ENCODE peak calls at places on chromosomes 3 and 15, in seven cellular contexts. H, U, G, X, R, A and W are unnamed samples.

GRCh38 chr3:195162033-195162669 is 108.8 kb downstream of the XXYLT1 start:
- DNase-seq in H (no peak), U (no peak), G (peak), X (no peak), R (peak), A (no peak), W (peak)

GRCh38 chr3:127722104-127722784 is 49.5 kb downstream of the ABTB1 start:
- DNase-seq in H (no peak), U (no peak), G (no peak), X (no peak), R (no peak), A (no peak), W (no peak)

GRCh38 chr3:105518806-105519418 is 152.2 kb downstream of the ALCAM start:
- DNase-seq in H (no peak), U (peak), G (peak), X (peak), R (peak), A (peak), W (peak)

GRCh38 chr15:75732809-75733451 is 20.3 kb upstream of the CSPG4 start:
- DNase-seq in H (peak), U (peak), G (peak), X (peak), R (peak), A (no peak), W (peak)

GRCh38 chr15:28991236-28992171 is 105.7 kb downstream of the APBA2 start:
- DNase-seq in H (no peak), U (no peak), G (no peak), X (no peak), R (no peak), A (no peak), W (no peak)

GRCh38 chr3:127547761-127548605 is 42.5 kb downstream of the TPRA1 start:
- DNase-seq in H (peak), U (peak), G (peak), X (peak), R (peak), A (no peak), W (peak)

GRCh38 chr3:16056210-16056607 is 118.3 kb upstream of the GALNT15 start:
- DNase-seq in H (no peak), U (no peak), G (no peak), X (no peak), R (no peak), A (no peak), W (no peak)

GRCh38 chr3:134333522-134334181 is 40.6 kb downstream of the AMOTL2 start:
- DNase-seq in H (no peak), U (no peak), G (no peak), X (peak), R (peak), A (no peak), W (no peak)

GRCh38 chr15:85000937-85001336 is 19.3 kb downstream of the PDE8A start:
- DNase-seq in H (peak), U (no peak), G (no peak), X (no peak), R (no peak), A (no peak), W (no peak)

GRCh38 chr3:6799264-6799915 is 61.5 kb upstream of the GRM7 start:
- DNase-seq in H (peak), U (peak), G (peak), X (no peak), R (peak), A (no peak), W (peak)

GRCh38 chr3:190369701-190370295 is 18.2 kb upstream of the CLDN16 start:
- DNase-seq in H (no peak), U (no peak), G (no peak), X (peak), R (no peak), A (no peak), W (no peak)

GRCh38 chr3:112654979-112655378 is 14.0 kb upstream of the CCDC80 start:
- DNase-seq in H (no peak), U (no peak), G (no peak), X (no peak), R (no peak), A (no peak), W (no peak)

GRCh38 chr3:155778441-155778840 is 27.6 kb downstream of the C3orf33 start:
- DNase-seq in H (no peak), U (no peak), G (no peak), X (peak), R (no peak), A (no peak), W (no peak)

GRCh38 chr3:126152931-126153694 is 27.3 kb downstream of the ALDH1L1 start:
- DNase-seq in H (peak), U (no peak), G (no peak), X (no peak), R (no peak), A (no peak), W (no peak)

GRCh38 chr15:29859981-29860745 is 37.9 kb upstream of the TJP1 start:
- DNase-seq in H (no peak), U (no peak), G (no peak), X (peak), R (no peak), A (no peak), W (no peak)

GRCh38 chr15:85453144-85453872 is 72.9 kb downstream of the AKAP13 start:
- DNase-seq in H (no peak), U (no peak), G (no peak), X (no peak), R (no peak), A (no peak), W (no peak)

GRCh38 chr15:77818484-77819270 is 186.0 kb upstream of the LINGO1 start:
- DNase-seq in H (peak), U (no peak), G (no peak), X (no peak), R (no peak), A (no peak), W (no peak)

GRCh38 chr3:112605285-112605684 is 35.7 kb downstream of the CCDC80 start:
- DNase-seq in H (no peak), U (no peak), G (no peak), X (peak), R (no peak), A (no peak), W (peak)

GRCh38 chr15:32908135-32908801 is 190.5 kb downstream of the GREM1 start:
- DNase-seq in H (no peak), U (no peak), G (no peak), X (peak), R (no peak), A (peak), W (no peak)

DNA sequence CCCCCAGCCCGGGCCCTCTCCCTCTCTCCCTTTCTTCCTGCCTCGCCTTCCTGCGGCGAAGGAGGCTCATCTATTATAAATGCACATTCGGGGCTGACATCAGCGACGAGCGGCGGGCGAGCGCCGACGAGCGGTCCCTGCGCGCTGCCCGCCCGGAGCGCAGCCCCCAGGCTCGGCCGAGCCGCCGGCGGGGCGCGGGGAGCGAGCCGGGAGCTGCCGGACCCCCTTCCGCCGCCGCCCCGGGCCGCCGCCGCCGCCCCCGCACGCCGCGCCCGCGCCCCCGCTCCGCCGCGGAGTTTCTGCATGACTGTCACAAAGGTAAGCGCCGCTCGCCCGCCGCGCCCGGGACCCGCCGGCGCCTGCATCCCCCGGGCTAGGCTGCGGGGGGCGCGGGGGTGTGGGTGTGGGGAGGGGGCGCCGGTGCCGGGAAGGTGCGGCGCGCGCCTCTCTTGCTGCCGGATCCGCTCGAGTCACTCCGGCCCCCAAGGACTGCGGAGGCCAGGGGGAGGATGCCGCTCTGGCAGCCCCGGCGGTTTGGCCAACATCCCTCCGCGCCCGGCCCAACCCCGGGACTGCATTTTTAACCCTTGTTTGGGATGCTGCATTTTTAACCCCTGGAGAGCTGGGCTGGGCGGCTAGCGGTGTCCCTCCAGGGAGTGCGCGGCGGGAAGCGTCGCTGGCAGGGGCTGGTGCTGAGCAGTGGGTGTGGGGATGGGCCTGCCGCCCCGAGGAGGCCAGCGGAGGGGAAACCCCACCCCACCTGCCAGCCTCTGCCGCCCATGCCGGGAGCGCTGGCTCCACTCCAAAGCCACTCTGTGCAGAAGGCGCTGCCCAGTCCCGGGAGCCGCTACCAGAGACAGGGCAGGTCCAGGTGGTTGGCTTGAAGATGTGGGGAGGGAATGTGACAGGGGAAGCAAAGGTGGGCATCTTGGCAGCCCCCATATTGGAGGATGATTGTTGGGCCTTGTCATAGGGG is at the start of gene CORO2B:
- DNase-seq in H (peak), U (peak), G (no peak), X (peak), R (no peak), A (no peak), W (peak)
- TF ChIP-seq USF2 in H (no peak), U (no peak), G (no peak), X (no peak), R (no peak), A (no peak), W (no peak)

DNA sequence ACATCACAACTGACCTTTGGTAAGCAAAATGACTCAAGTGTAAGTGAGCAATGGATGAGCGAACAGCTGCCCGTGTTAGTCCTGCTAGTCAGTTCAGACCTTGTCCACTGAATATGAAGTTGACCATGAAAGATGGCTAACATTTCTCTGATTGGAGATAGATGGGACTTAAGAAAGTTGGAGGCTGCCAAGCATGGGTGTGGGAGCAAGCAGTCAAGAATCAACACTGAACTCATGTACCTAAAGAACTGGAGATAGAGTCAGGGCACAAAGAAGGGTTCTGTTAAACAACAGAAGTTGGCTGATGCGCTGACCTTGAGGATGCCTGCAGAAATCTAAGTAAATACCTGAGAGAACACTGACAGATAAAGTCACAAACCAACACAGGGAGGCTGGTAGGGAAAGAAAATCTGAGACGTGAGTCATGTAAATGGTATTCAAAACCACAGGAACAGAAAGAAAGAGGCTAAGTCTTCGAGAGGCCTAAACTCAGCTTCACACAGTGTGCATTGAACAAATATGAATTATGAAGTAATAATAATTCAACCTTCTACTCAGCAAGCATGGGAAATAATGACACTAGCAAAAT is 30.7 kb upstream of the ANPEP start:
- DNase-seq in H (no peak), U (peak), G (no peak), X (peak), R (peak), A (no peak), W (no peak)
- H3K27ac ChIP-seq in H (no peak), U (peak), G (no peak), X (peak), R (no peak), A (peak), W (peak)

DNA sequence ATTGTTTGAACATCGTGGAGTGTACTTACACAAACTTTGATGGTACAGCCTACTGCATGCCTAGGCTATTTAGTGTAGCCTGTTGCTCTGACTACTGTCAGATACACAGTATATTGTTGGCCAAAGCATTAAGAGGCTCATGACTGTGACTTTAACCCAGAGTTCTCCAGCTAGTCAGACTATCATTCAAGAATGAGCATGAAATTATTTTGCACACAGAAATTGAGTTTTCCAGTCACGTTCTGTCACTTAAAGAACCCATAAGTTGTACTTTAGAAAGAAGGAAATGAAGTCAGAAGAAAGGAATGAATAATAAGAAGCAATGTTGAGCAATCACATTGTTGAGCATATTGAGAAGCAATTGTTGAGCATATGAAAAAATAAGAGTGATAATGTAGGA is 37.6 kb upstream of the SLC22A13 start:
- DNase-seq in H (no peak), U (no peak), G (no peak), X (peak), R (no peak), A (no peak), W (no peak)
- TF ChIP-seq USF2 in H (no peak), U (no peak), G (no peak), X (no peak), R (no peak), A (no peak), W (no peak)

GRCh38 chr15:68177747-68178146 is 27.4 kb downstream of the CALML4 start:
- DNase-seq in H (no peak), U (no peak), G (no peak), X (peak), R (no peak), A (no peak), W (no peak)
- H3K27ac ChIP-seq in H (no peak), U (no peak), G (no peak), X (peak), R (no peak), A (no peak), W (peak)

GRCh38 chr3:129483870-129484269 is 43.8 kb downstream of the IFT122 start:
- DNase-seq in H (no peak), U (no peak), G (no peak), X (no peak), R (no peak), A (no peak), W (no peak)
- TF ChIP-seq USF2 in H (no peak), U (no peak), G (no peak), X (no peak), R (no peak), A (no peak), W (no peak)

GRCh38 chr3:166660962-166661361 is 719.1 kb downstream of the ZBBX start:
- DNase-seq in H (no peak), U (no peak), G (no peak), X (no peak), R (no peak), A (no peak), W (no peak)
- H3K27ac ChIP-seq in H (no peak), U (no peak), G (no peak), X (no peak), R (no peak), A (no peak), W (no peak)

GRCh38 chr3:34635352-34635850 is 837.0 kb downstream of the PDCD6IP start:
- DNase-seq in H (no peak), U (no peak), G (no peak), X (no peak), R (no peak), A (no peak), W (no peak)

DNA sequence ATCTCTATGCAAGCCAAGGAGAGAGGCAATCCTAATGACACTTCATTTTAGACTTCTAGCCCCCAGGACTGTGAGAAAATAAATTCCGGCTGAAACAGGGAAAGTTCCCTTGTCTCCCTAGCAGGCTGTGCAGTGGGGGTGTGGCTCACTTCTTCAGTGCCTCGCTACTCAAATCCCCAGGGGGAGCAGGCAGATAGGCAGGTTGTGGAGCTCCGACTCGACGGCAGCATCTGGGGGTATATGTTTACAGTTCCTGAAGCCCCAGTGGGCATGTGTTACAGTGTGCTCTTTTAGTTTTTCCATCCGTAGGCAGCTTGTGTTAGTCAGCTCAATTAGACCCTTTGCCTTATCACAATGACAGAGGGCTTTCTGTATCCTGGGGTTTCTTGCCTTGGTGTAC is 836.5 kb downstream of the PDCD6IP start:
- DNase-seq in H (no peak), U (no peak), G (no peak), X (no peak), R (no peak), A (no peak), W (no peak)
- TF ChIP-seq USF2 in H (no peak), U (no peak), G (no peak), X (no peak), R (no peak), A (no peak), W (no peak)